ENCODE peak calls at places on chromosomes 6 and 20, in nine cellular contexts. X is anterior cingulate cortex; B is thoracic aorta; U is progenitor cell of endocrine pancreas; G is type B pancreatic cell; K is stimulated activated CD4-positive, alpha-beta T cell treated with anti-CD3 and anti-CD28 coated beads, Interleukin-1b, Interleukin-23, amount 100 ng/mL, for 48 hours; T is NCI-H748 treated with DMSO at 0.1 percent for 48 hours; M is amygdala; C is occipital lobe. Z is an unnamed sample.
A peak's percentile ranks its signal among the peaks of the same experiment; 100 is the strongest.

GRCh38 chr20:12762725-12763124 is 246.0 kb upstream of the SPTLC3 start:
- DNase-seq in U (no peak), X (no peak), G (no peak), T (peak; percentile 33), M (peak; percentile 10), C (peak; percentile 60), K (no peak), B (no peak), Z (no peak)

GRCh38 chr6:151869787-151870186 is 62.3 kb downstream of the ESR1 start:
- DNase-seq in C (no peak), X (no peak), U (no peak), G (no peak), M (no peak), B (no peak), K (no peak), T (no peak), Z (no peak)

GRCh38 chr6:14393910-14394309 is 276.3 kb downstream of the CD83 start:
- DNase-seq in B (no peak), G (no peak), T (no peak), M (no peak), U (no peak), K (no peak), C (no peak), X (no peak), Z (no peak)

GRCh38 chr6:160297310-160297709 is 38.7 kb upstream of the SLC22A2 start:
- DNase-seq in T (no peak), G (no peak), B (no peak), M (no peak), X (no peak), U (no peak), K (no peak), C (no peak), Z (no peak)

GRCh38 chr20:57900226-57900905 is 190.6 kb upstream of the PMEPA1 start:
- DNase-seq in C (no peak), M (no peak), X (no peak), G (no peak), B (no peak), K (no peak), U (no peak), T (no peak), Z (no peak)

GRCh38 chr20:19473894-19474293 is 261.5 kb downstream of the SLC24A3 start:
- DNase-seq in M (no peak), K (no peak), X (no peak), B (no peak), U (no peak), G (no peak), C (no peak), T (no peak), Z (no peak)

GRCh38 chr6:157246048-157246630 is 77.2 kb downstream of the TMEM242 start:
- DNase-seq in U (no peak), K (no peak), T (no peak), X (no peak), G (no peak), B (no peak), C (no peak), M (no peak), Z (no peak)

GRCh38 chr6:24755284-24755683 is 19.5 kb upstream of the GMNN start:
- DNase-seq in X (no peak), U (no peak), G (no peak), M (no peak), C (no peak), T (no peak), B (no peak), K (no peak), Z (no peak)

GRCh38 chr6:125546827-125547226 is 202.6 kb upstream of the HEY2 start:
- DNase-seq in K (no peak), M (no peak), U (no peak), X (no peak), C (no peak), G (no peak), T (no peak), B (no peak), Z (no peak)

GRCh38 chr6:127406122-127406521 is 53.1 kb downstream of the KIAA0408 start:
- DNase-seq in C (no peak), B (no peak), U (no peak), K (no peak), M (no peak), X (no peak), G (no peak), T (no peak), Z (no peak)

GRCh38 chr20:35947907-35948306 is 6.4 kb downstream of the SCAND1 start:
- DNase-seq in U (no peak), G (no peak), C (no peak), T (no peak), X (no peak), M (no peak), K (no peak), B (peak; percentile 14), Z (no peak)

GRCh38 chr6:74871757-74872156 is 334.1 kb downstream of the COL12A1 start:
- DNase-seq in G (no peak), X (no peak), U (no peak), C (no peak), M (no peak), K (no peak), T (no peak), B (no peak), Z (no peak)

GRCh38 chr6:31737315-31738047 is 1.2 kb upstream of the CLIC1 start:
- DNase-seq in C (no peak), B (no peak), G (no peak), T (peak; percentile 54), K (no peak), X (no peak), U (no peak), M (no peak), Z (no peak)

GRCh38 chr20:36916199-36916598 is 35.3 kb downstream of the SAMHD1 start:
- DNase-seq in B (no peak), T (no peak), C (no peak), M (no peak), G (no peak), K (no peak), U (no peak), X (no peak), Z (no peak)

GRCh38 chr20:36543187-36544133 is 2.1 kb downstream of the MYL9 start:
- DNase-seq in G (no peak), U (no peak), M (no peak), X (no peak), K (no peak), B (peak; percentile 62), C (no peak), T (no peak), Z (no peak)

GRCh38 chr20:64105846-64106434 is 1.4 kb downstream of the NPBWR2 start:
- DNase-seq in U (no peak), G (no peak), B (no peak), M (no peak), K (no peak), X (no peak), T (no peak), C (no peak), Z (no peak)